ENCODE peak calls at places on chromosomes 3 and 15, in five cellular contexts. One of them, this sample, is unnamed.

GRCh38 chr15:38069001-38069400 is 134.6 kb downstream of the TMCO5A start:
- DNase-seq in left cardiac atrium: no peak
- DNase-seq in neuronal stem cell: no peak
- DNase-seq in MV-4-11: peak; percentile 92
- DNase-seq in lung microvascular endothelial cell: peak; percentile 80
- DNase-seq in this sample: peak; percentile 71

GRCh38 chr15:60865507-60865906 is 363.6 kb downstream of the RORA start:
- DNase-seq in MV-4-11: no peak
- DNase-seq in lung microvascular endothelial cell: no peak
- DNase-seq in neuronal stem cell: no peak
- DNase-seq in left cardiac atrium: no peak
- DNase-seq in this sample: no peak

GRCh38 chr3:15875016-15875689 is 77.4 kb upstream of the ANKRD28 start:
- DNase-seq in neuronal stem cell: no peak
- DNase-seq in MV-4-11: no peak
- DNase-seq in lung microvascular endothelial cell: no peak
- DNase-seq in left cardiac atrium: no peak
- DNase-seq in this sample: no peak

GRCh38 chr3:78258798-78259197 is 1218.9 kb downstream of the ROBO2 start:
- DNase-seq in left cardiac atrium: no peak
- DNase-seq in lung microvascular endothelial cell: no peak
- DNase-seq in neuronal stem cell: no peak
- DNase-seq in MV-4-11: no peak
- DNase-seq in this sample: no peak

GRCh38 chr3:139110072-139110830 is 65.6 kb upstream of the PRR23C start:
- DNase-seq in lung microvascular endothelial cell: no peak
- DNase-seq in left cardiac atrium: peak; percentile 32
- DNase-seq in neuronal stem cell: no peak
- DNase-seq in MV-4-11: no peak
- DNase-seq in this sample: no peak

GRCh38 chr3:94076055-94076454 is 13.2 kb downstream of the NSUN3 start:
- DNase-seq in MV-4-11: no peak
- DNase-seq in neuronal stem cell: no peak
- DNase-seq in left cardiac atrium: no peak
- DNase-seq in lung microvascular endothelial cell: no peak
- DNase-seq in this sample: no peak

GRCh38 chr15:70410371-70410975 is 312.8 kb upstream of the TLE3 start:
- DNase-seq in left cardiac atrium: no peak
- DNase-seq in lung microvascular endothelial cell: no peak
- DNase-seq in neuronal stem cell: no peak
- DNase-seq in MV-4-11: no peak
- DNase-seq in this sample: no peak

GRCh38 chr15:99002226-99002625 is 5.4 kb downstream of the PGPEP1L start:
- DNase-seq in lung microvascular endothelial cell: no peak
- DNase-seq in MV-4-11: no peak
- DNase-seq in neuronal stem cell: no peak
- DNase-seq in left cardiac atrium: no peak
- DNase-seq in this sample: no peak

GRCh38 chr15:98154863-98155262 is 194.4 kb downstream of the ARRDC4 start:
- DNase-seq in lung microvascular endothelial cell: no peak
- DNase-seq in MV-4-11: no peak
- DNase-seq in left cardiac atrium: no peak
- DNase-seq in neuronal stem cell: no peak
- DNase-seq in this sample: no peak

GRCh38 chr3:196073188-196073838 is 8.6 kb downstream of the TFRC start:
- DNase-seq in MV-4-11: peak; percentile 70
- DNase-seq in lung microvascular endothelial cell: peak; percentile 70
- DNase-seq in neuronal stem cell: peak; percentile 64
- DNase-seq in left cardiac atrium: peak; percentile 44
- DNase-seq in this sample: peak; percentile 69

GRCh38 chr3:153173758-153174516 is 11.9 kb downstream of the RAP2B start:
- DNase-seq in lung microvascular endothelial cell: no peak
- DNase-seq in neuronal stem cell: no peak
- DNase-seq in left cardiac atrium: no peak
- DNase-seq in MV-4-11: no peak
- DNase-seq in this sample: no peak

GRCh38 chr3:98893740-98894139 is 7.8 kb downstream of the DCBLD2 start:
- DNase-seq in MV-4-11: peak; percentile 68
- DNase-seq in lung microvascular endothelial cell: no peak
- DNase-seq in neuronal stem cell: no peak
- DNase-seq in left cardiac atrium: no peak
- DNase-seq in this sample: peak; percentile 4

GRCh38 chr3:62493116-62493801 is 119.9 kb upstream of the FEZF2 start:
- DNase-seq in MV-4-11: peak; percentile 9
- DNase-seq in left cardiac atrium: no peak
- DNase-seq in lung microvascular endothelial cell: peak; percentile 1
- DNase-seq in neuronal stem cell: no peak
- DNase-seq in this sample: peak; percentile 19

GRCh38 chr15:77569647-77570186 is 63.0 kb downstream of the LINGO1 start:
- DNase-seq in neuronal stem cell: no peak
- DNase-seq in left cardiac atrium: no peak
- DNase-seq in MV-4-11: peak; percentile 63
- DNase-seq in lung microvascular endothelial cell: peak; percentile 54
- DNase-seq in this sample: no peak

GRCh38 chr3:166582231-166582630 is 745.0 kb upstream of the BCHE start:
- DNase-seq in neuronal stem cell: no peak
- DNase-seq in lung microvascular endothelial cell: no peak
- DNase-seq in left cardiac atrium: no peak
- DNase-seq in MV-4-11: no peak
- DNase-seq in this sample: no peak

GRCh38 chr3:5071061-5071460 is 51.0 kb upstream of the ARL8B start:
- DNase-seq in MV-4-11: peak; percentile 58
- DNase-seq in neuronal stem cell: no peak
- DNase-seq in lung microvascular endothelial cell: no peak
- DNase-seq in left cardiac atrium: no peak
- DNase-seq in this sample: no peak

GRCh38 chr3:156816794-156817741 is 9.1 kb upstream of the LEKR1 start:
- DNase-seq in lung microvascular endothelial cell: peak; percentile 93
- DNase-seq in MV-4-11: peak; percentile 81
- DNase-seq in left cardiac atrium: peak; percentile 90
- DNase-seq in neuronal stem cell: peak; percentile 85
- DNase-seq in this sample: peak; percentile 49

GRCh38 chr15:84982301-84982920 is 755 bp downstream of the PDE8A start:
- DNase-seq in neuronal stem cell: no peak
- DNase-seq in left cardiac atrium: peak; percentile 58
- DNase-seq in lung microvascular endothelial cell: peak; percentile 52
- DNase-seq in MV-4-11: no peak
- DNase-seq in this sample: peak; percentile 29